ENCODE peak calls at places on chromosome 16, in five cellular contexts. D is adrenal gland, Y is body of pancreas, U is prostate gland, F is heart left ventricle. Q is an unnamed sample.
A peak's percentile ranks its signal among the peaks of the same experiment; 100 is the strongest.

GRCh38 chr16:10610499-10611184 is 30.2 kb upstream of the EMP2 start:
- DNase-seq in D (no peak), Y (no peak), U (no peak), F (no peak), Q (no peak)

GRCh38 chr16:70685938-70686375 is at the start of gene MTSS2:
- DNase-seq in D (peak; percentile 91), Y (peak; percentile 83), U (peak; percentile 92), F (peak; percentile 89), Q (peak; percentile 92)

GRCh38 chr16:57475711-57476339 is 10.5 kb downstream of the DOK4 start:
- DNase-seq in D (peak; percentile 30), Y (no peak), U (no peak), F (no peak), Q (peak; percentile 43)

GRCh38 chr16:64362193-64362592 is 759.7 kb downstream of the CDH11 start:
- DNase-seq in D (peak; percentile 10), Y (no peak), U (no peak), F (no peak), Q (peak; percentile 5)

GRCh38 chr16:71401988-71402387 is 39.9 kb downstream of the TLE7 start:
- DNase-seq in D (no peak), Y (no peak), U (no peak), F (no peak), Q (no peak)

GRCh38 chr16:85750827-85751641 is at the start of gene C16orf74:
- DNase-seq in D (peak; percentile 50), Y (peak; percentile 36), U (peak; percentile 23), F (peak; percentile 54), Q (peak; percentile 82)

GRCh38 chr16:83940630-83941378 is 12.2 kb upstream of the OSGIN1 start:
- DNase-seq in D (no peak), Y (no peak), U (no peak), F (no peak), Q (no peak)

GRCh38 chr16:88316151-88316550 is 66.6 kb upstream of the ZNF469 start:
- DNase-seq in D (no peak), Y (no peak), U (no peak), F (no peak), Q (no peak)

GRCh38 chr16:79847569-79847968 is 247.0 kb upstream of the MAF start:
- DNase-seq in D (no peak), Y (no peak), U (no peak), F (no peak), Q (no peak)

GRCh38 chr16:49342336-49343265 is 31.0 kb upstream of the C16orf78 start:
- DNase-seq in D (no peak), Y (no peak), U (no peak), F (no peak), Q (no peak)

GRCh38 chr16:24409045-24409444 is 130.3 kb upstream of the RBBP6 start:
- DNase-seq in D (no peak), Y (no peak), U (no peak), F (no peak), Q (peak; percentile 15)

GRCh38 chr16:21033707-21034106 is 116.9 kb downstream of the DNAH3 start:
- DNase-seq in D (peak; percentile 3), Y (peak; percentile 24), U (no peak), F (peak; percentile 77), Q (no peak)

GRCh38 chr16:56916571-56917403 is 15.2 kb upstream of the HERPUD1 start:
- DNase-seq in D (peak; percentile 29), Y (no peak), U (peak; percentile 63), F (no peak), Q (no peak)

GRCh38 chr16:75306102-75306762 is 54.8 kb upstream of the BCAR1 start:
- DNase-seq in D (no peak), Y (peak; percentile 63), U (peak; percentile 10), F (no peak), Q (no peak)

GRCh38 chr16:87647431-87648185 is 45.3 kb downstream of the JPH3 start:
- DNase-seq in D (no peak), Y (no peak), U (no peak), F (no peak), Q (no peak)

GRCh38 chr16:4800290-4801041 is 2.0 kb downstream of the ROGDI start:
- DNase-seq in D (peak; percentile 93), Y (peak; percentile 84), U (peak; percentile 58), F (peak; percentile 81), Q (no peak)

GRCh38 chr16:88310796-88311605 is 71.8 kb upstream of the ZNF469 start:
- DNase-seq in D (no peak), Y (no peak), U (no peak), F (no peak), Q (no peak)

GRCh38 chr16:47565454-47565853 is 104.3 kb downstream of the PHKB start:
- DNase-seq in D (peak; percentile 69), Y (peak; percentile 74), U (no peak), F (peak; percentile 78), Q (peak; percentile 15)

GRCh38 chr16:56363181-56363716 is 62.1 kb downstream of the AMFR start:
- DNase-seq in D (no peak), Y (no peak), U (no peak), F (no peak), Q (no peak)

GRCh38 chr16:10951016-10951415 is 6.7 kb downstream of the CLEC16A start:
- DNase-seq in D (no peak), Y (no peak), U (no peak), F (no peak), Q (no peak)

GRCh38 chr16:56874800-56875199 is 9.8 kb downstream of the SLC12A3 start:
- DNase-seq in D (no peak), Y (peak; percentile 77), U (peak; percentile 23), F (no peak), Q (no peak)

GRCh38 chr16:19432429-19432828 is 14.7 kb downstream of the TMC5 start:
- DNase-seq in D (no peak), Y (peak; percentile 86), U (peak; percentile 40), F (no peak), Q (no peak)

GRCh38 chr16:3638916-3639644 is 15.4 kb upstream of the DNASE1 start:
- DNase-seq in D (no peak), Y (no peak), U (no peak), F (no peak), Q (no peak)

GRCh38 chr16:77480671-77481315 is 46.0 kb upstream of the ADAMTS18 start:
- DNase-seq in D (no peak), Y (no peak), U (no peak), F (no peak), Q (no peak)

GRCh38 chr16:1691956-1692355 is 13.9 kb downstream of the JPT2 start:
- DNase-seq in D (peak; percentile 50), Y (no peak), U (no peak), F (no peak), Q (peak; percentile 85)

GRCh38 chr16:27677300-27677699 is 127.4 kb downstream of the KATNIP start:
- DNase-seq in D (no peak), Y (no peak), U (no peak), F (no peak), Q (no peak)

GRCh38 chr16:74372953-74373846 is 2.9 kb upstream of the NPIPB15 start:
- DNase-seq in D (no peak), Y (no peak), U (no peak), F (no peak), Q (no peak)

GRCh38 chr16:5071681-5072333 is at the start of gene ALG1:
- DNase-seq in D (peak; percentile 92), Y (peak; percentile 91), U (peak; percentile 85), F (peak; percentile 94), Q (peak; percentile 90)

GRCh38 chr16:27313422-27314160 is at the start of gene IL4R:
- DNase-seq in D (peak; percentile 88), Y (peak; percentile 85), U (peak; percentile 42), F (peak; percentile 85), Q (peak; percentile 55)

GRCh38 chr16:29710227-29711219 is 31.5 kb downstream of the QPRT start:
- DNase-seq in D (peak; percentile 59), Y (peak; percentile 62), U (no peak), F (no peak), Q (peak; percentile 45)

GRCh38 chr16:50593410-50594139 is 45.4 kb downstream of the NKD1 start:
- DNase-seq in D (no peak), Y (no peak), U (no peak), F (no peak), Q (no peak)

GRCh38 chr16:58684354-58685083 is at the start of gene SLC38A7:
- DNase-seq in D (peak; percentile 91), Y (peak; percentile 86), U (peak; percentile 84), F (peak; percentile 95), Q (peak; percentile 93)
- TF ChIP-seq POLR2A in D (no peak), Y (no peak), U (peak; percentile 19), F (no peak), Q (no peak)

DNA sequence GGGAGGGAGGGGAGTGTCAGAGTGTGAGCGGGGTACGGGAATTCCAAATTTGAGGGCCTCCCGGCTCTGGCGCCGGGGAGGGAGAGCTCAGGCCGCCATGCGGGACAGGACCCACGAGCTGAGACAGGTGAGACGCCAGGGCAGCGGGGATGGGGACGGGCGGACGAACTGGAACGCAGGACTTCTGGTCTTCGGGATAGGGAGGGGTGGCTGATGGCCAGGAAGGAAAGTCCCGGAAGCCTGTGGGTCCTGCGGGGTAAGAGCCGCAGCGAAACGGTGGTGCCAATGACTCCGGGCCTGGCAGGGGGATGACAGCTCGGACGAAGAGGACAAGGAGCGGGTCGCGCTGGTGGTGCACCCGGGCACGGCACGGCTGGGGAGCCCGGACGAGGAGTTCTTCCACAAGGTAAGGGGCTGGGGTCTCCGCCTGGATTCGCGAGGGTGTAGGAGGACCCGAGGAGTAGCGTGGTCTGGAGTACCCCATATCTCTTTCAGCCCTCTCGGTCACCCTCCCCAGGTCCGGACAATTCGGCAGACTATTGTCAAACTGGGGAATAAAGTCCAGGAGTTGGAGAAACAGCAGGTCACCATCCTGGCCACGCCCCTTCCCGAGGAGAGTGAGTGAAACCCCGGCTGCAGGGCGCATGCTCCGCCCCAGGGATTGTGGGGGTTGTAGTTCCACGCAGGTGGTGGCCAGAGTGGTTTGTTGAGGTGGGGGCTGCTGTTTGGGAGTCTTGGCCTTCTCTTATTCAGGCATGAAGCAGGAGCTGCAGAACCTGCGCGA is 543 bp downstream of the STX4 start:
- DNase-seq in D (peak; percentile 95), Y (peak; percentile 95), U (peak; percentile 90), F (peak; percentile 95), Q (peak; percentile 95)
- TF ChIP-seq POLR2A in D (no peak), Y (peak; percentile 57), U (peak; percentile 61), F (no peak), Q (peak; percentile 18)

GRCh38 chr16:67504190-67505021 is 21.1 kb upstream of the AGRP start:
- DNase-seq in D (peak; percentile 39), Y (peak; percentile 52), U (no peak), F (peak; percentile 72), Q (no peak)
- TF ChIP-seq POLR2A in D (no peak), Y (no peak), U (no peak), F (no peak), Q (no peak)

DNA sequence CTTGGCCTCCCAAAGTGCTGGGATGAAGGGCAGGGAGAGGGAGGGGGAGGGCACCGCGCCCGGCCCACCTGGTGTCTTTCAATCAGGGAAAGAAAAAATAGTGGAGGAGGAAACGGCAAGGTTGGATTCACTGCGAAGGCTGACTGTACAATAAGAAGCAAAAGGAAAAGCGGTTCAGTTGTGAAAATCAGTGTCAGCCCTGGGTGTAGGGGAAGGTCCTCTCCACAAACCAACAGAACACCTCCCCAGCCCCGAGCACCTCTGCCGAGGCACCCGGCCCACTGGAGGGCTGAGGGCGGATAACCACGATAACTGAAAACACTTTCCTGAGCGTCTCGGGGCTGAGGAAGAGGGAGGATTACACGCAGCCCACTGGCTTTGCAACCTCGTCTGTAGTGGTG is 1.4 kb upstream of the SPG7 start:
- DNase-seq in D (no peak), Y (no peak), U (no peak), F (no peak), Q (no peak)
- TF ChIP-seq POLR2A in D (no peak), Y (no peak), U (no peak), F (no peak), Q (no peak)

GRCh38 chr16:58515871-58516767 is 802 bp downstream of the SETD6 start:
- DNase-seq in D (peak; percentile 40), Y (peak; percentile 70), U (no peak), F (no peak), Q (no peak)
- TF ChIP-seq POLR2A in D (no peak), Y (no peak), U (no peak), F (no peak), Q (no peak)

Q was measured in H54.